ENCODE peak calls at places on chromosomes 2 and 18, in four cellular contexts. H, V, L and W are unnamed samples.
A peak's percentile ranks its signal among the peaks of the same experiment; 100 is the strongest.

GRCh38 chr2:182144780-182145170 is 159.1 kb downstream of the PPP1R1C start:
- DNase-seq in H (no peak), V (no peak), L (peak; percentile 3), W (peak; percentile 84)

GRCh38 chr2:69709290-69709689 is 32.6 kb upstream of the ANXA4 start:
- DNase-seq in H (no peak), V (no peak), L (no peak), W (no peak)

GRCh38 chr2:152718909-152719645 is 657 bp downstream of the ARL6IP6 start:
- DNase-seq in H (no peak), V (no peak), L (peak; percentile 9), W (peak; percentile 74)

GRCh38 chr2:57880967-57881366 is 165.6 kb upstream of the VRK2 start:
- DNase-seq in H (no peak), V (no peak), L (no peak), W (no peak)

GRCh38 chr2:1613731-1614354 is 130.5 kb downstream of the PXDN start:
- DNase-seq in H (no peak), V (no peak), L (peak; percentile 22), W (peak; percentile 60)

GRCh38 chr2:54988612-54989011 is 61.6 kb downstream of the RTN4 start:
- DNase-seq in H (no peak), V (no peak), L (no peak), W (no peak)

GRCh38 chr2:121155502-121156056 is 129.4 kb downstream of the TFCP2L1 start:
- DNase-seq in H (no peak), V (no peak), L (no peak), W (no peak)

GRCh38 chr2:141554810-141555209 is 576.0 kb downstream of the LRP1B start:
- DNase-seq in H (peak; percentile 14), V (no peak), L (peak; percentile 19), W (peak; percentile 30)

GRCh38 chr2:47344890-47345583 is 57.9 kb upstream of the MSH2 start:
- DNase-seq in H (peak; percentile 84), V (no peak), L (peak; percentile 75), W (peak; percentile 68)

GRCh38 chr18:70457788-70458187 is 168.9 kb downstream of the SOCS6 start:
- DNase-seq in H (no peak), V (no peak), L (no peak), W (no peak)

GRCh38 chr2:235857613-235858012 is 310.6 kb downstream of the GBX2 start:
- DNase-seq in H (no peak), V (no peak), L (no peak), W (no peak)

GRCh38 chr2:42095923-42096408 is 48.1 kb downstream of the PKDCC start:
- DNase-seq in H (peak; percentile 69), V (peak; percentile 44), L (peak; percentile 51), W (peak; percentile 75)

GRCh38 chr2:187272255-187272654 is 175.8 kb downstream of the CALCRL start:
- DNase-seq in H (no peak), V (no peak), L (no peak), W (no peak)

GRCh38 chr2:191246820-191247380 is 1.7 kb downstream of the MYO1B start:
- DNase-seq in H (no peak), V (no peak), L (no peak), W (peak; percentile 39)

GRCh38 chr2:199775297-199775696 is 75.7 kb downstream of the FTCDNL1 start:
- DNase-seq in H (no peak), V (no peak), L (peak; percentile 12), W (no peak)

GRCh38 chr18:36889316-36889715 is 60.4 kb downstream of the KIAA1328 start:
- DNase-seq in H (no peak), V (no peak), L (no peak), W (peak; percentile 63)

GRCh38 chr2:43070039-43070438 is 156.4 kb downstream of the ZFP36L2 start:
- DNase-seq in H (no peak), V (no peak), L (no peak), W (no peak)

GRCh38 chr2:128375454-128375853 is 56.8 kb upstream of the HS6ST1 start:
- DNase-seq in H (no peak), V (no peak), L (peak; percentile 43), W (peak; percentile 26)

GRCh38 chr2:85393836-85394235 is 16.3 kb downstream of the CAPG start:
- DNase-seq in H (no peak), V (no peak), L (peak; percentile 80), W (peak; percentile 36)

GRCh38 chr18:36376361-36376760 is 78.8 kb downstream of the FHOD3 start:
- DNase-seq in H (no peak), V (no peak), L (peak; percentile 78), W (peak; percentile 31)

GRCh38 chr2:197558393-197558792 is 42.5 kb downstream of the MOB4 start:
- DNase-seq in H (no peak), V (no peak), L (no peak), W (no peak)

GRCh38 chr2:85326406-85326945 is 1.3 kb downstream of the TGOLN2 start:
- DNase-seq in H (no peak), V (peak; percentile 43), L (peak; percentile 10), W (no peak)

GRCh38 chr2:96152301-96153165 is 7.3 kb upstream of the DUSP2 start:
- DNase-seq in H (no peak), V (no peak), L (no peak), W (no peak)

GRCh38 chr2:78977661-78978145 is 47.8 kb upstream of the REG3G start:
- DNase-seq in H (no peak), V (no peak), L (no peak), W (no peak)

GRCh38 chr2:162838141-162838500 is 446 bp downstream of the KCNH7 start:
- DNase-seq in H (no peak), V (no peak), L (no peak), W (no peak)

GRCh38 chr2:186648130-186648529 is 45.7 kb upstream of the FAM171B start:
- DNase-seq in H (no peak), V (no peak), L (no peak), W (peak; percentile 47)